ENCODE peak calls at places on chromosomes 16 and 17, in ten cellular contexts. Y, W, F, M, L, I, T, J, U and X are unnamed samples.
A peak's percentile ranks its signal among the peaks of the same experiment; 100 is the strongest.

GRCh38 chr16:51881731-51882130 is 665.2 kb downstream of the TOX3 start:
- DNase-seq in W (no peak), F (no peak), Y (no peak), I (no peak), T (no peak), M (peak; percentile 17), U (no peak), J (no peak), L (no peak), X (no peak)

GRCh38 chr17:11871773-11872172 is 125.5 kb downstream of the ZNF18 start:
- DNase-seq in Y (no peak), M (no peak), W (no peak), J (no peak), I (no peak), U (no peak), L (no peak), T (no peak), F (no peak), X (no peak)

GRCh38 chr17:19386276-19386863 is 620 bp downstream of the MFAP4 start:
- DNase-seq in T (no peak), W (no peak), J (no peak), U (no peak), Y (no peak), F (peak; percentile 83), I (peak; percentile 81), M (peak; percentile 85), L (no peak), X (no peak)

GRCh38 chr16:22763655-22764054 is 50.3 kb upstream of the HS3ST2 start:
- DNase-seq in J (no peak), F (peak; percentile 16), T (no peak), Y (no peak), L (no peak), I (no peak), W (no peak), U (no peak), M (peak; percentile 11), X (no peak)

GRCh38 chr16:21704733-21705132 is 41.0 kb downstream of the OTOA start:
- DNase-seq in L (no peak), J (no peak), F (no peak), Y (no peak), W (no peak), U (no peak), T (no peak), I (no peak), M (peak; percentile 14), X (no peak)

GRCh38 chr16:27046958-27047357 is 19.8 kb upstream of the C16orf82 start:
- DNase-seq in U (no peak), M (no peak), T (no peak), W (no peak), Y (no peak), L (no peak), F (no peak), I (no peak), J (no peak), X (no peak)

GRCh38 chr16:69870761-69871160 is 80.4 kb upstream of the CLEC18A start:
- DNase-seq in M (no peak), I (no peak), T (no peak), F (no peak), U (no peak), J (no peak), L (no peak), W (no peak), Y (no peak), X (no peak)

GRCh38 chr16:23903001-23903414 is 67.2 kb downstream of the PRKCB start:
- DNase-seq in L (no peak), W (no peak), Y (no peak), M (peak; percentile 62), J (no peak), F (no peak), T (no peak), U (no peak), I (peak; percentile 3), X (no peak)

GRCh38 chr17:27856676-27857429 is 36.3 kb downstream of the LYRM9 start:
- DNase-seq in M (no peak), T (no peak), U (no peak), F (no peak), L (no peak), I (no peak), W (no peak), J (no peak), Y (no peak), X (no peak)

GRCh38 chr16:866252-866651 is 65.7 kb upstream of the GNG13 start:
- DNase-seq in U (no peak), T (no peak), I (no peak), L (no peak), F (no peak), Y (no peak), J (no peak), W (no peak), M (no peak), X (no peak)

GRCh38 chr17:12620200-12620720 is 45.4 kb upstream of the MYOCD start:
- DNase-seq in L (no peak), F (no peak), W (no peak), J (no peak), M (peak; percentile 90), T (no peak), U (no peak), I (no peak), Y (no peak), X (no peak)

GRCh38 chr17:35890774-35891155 is 10.6 kb upstream of the CCL5 start:
- DNase-seq in L (no peak), J (no peak), W (peak; percentile 61), U (peak; percentile 61), I (no peak), M (peak; percentile 19), Y (no peak), F (no peak), T (no peak), X (peak; percentile 83)